ENCODE peak calls at places on chromosome 19, in nine cellular contexts. R is heart left ventricle; D is left lung; L is right lobe of liver; C is aorta; Z is CD4-positive, CD25-positive, alpha-beta regulatory T cell; H is Right ventricle myocardium superior; G is activated CD8-positive, alpha-beta T cell treated with anti-CD3 and anti-CD28 coated beads for 36 hours; B is A549. N is an unnamed sample.

GRCh38 chr19:58181902-58182576 is 822 bp upstream of the ZNF274 start:
- ATAC-seq in R (no peak), D (no peak), L (peak), C (no peak), Z (no peak), H (no peak), G (peak), B (no peak), N (no peak)

GRCh38 chr19:31491246-31491645 is 142.0 kb upstream of the TSHZ3 start:
- ATAC-seq in R (no peak), D (no peak), L (no peak), C (no peak), Z (no peak), H (no peak), G (no peak), B (no peak), N (no peak)

GRCh38 chr19:15954820-15955219 is 6.0 kb downstream of the OR10H4 start:
- ATAC-seq in R (no peak), D (no peak), L (peak), C (no peak), Z (no peak), H (no peak), G (no peak), B (no peak), N (no peak)

GRCh38 chr19:46878613-46879375 is 18.0 kb downstream of the ARHGAP35 start:
- ATAC-seq in R (peak), D (no peak), L (peak), C (no peak), Z (no peak), H (peak), G (peak), B (peak), N (no peak)

GRCh38 chr19:2977686-2978466 is 512 bp downstream of the TLE6 start:
- ATAC-seq in R (no peak), D (peak), L (no peak), C (no peak), Z (no peak), H (no peak), G (no peak), B (peak), N (no peak)

GRCh38 chr19:19111138-19111835 is 27.0 kb downstream of the TMEM161A start:
- ATAC-seq in R (no peak), D (no peak), L (peak), C (no peak), Z (no peak), H (peak), G (no peak), B (peak), N (no peak)

GRCh38 chr19:4516199-4516938 is 1.9 kb downstream of the PLIN4 start:
- ATAC-seq in R (peak), D (no peak), L (peak), C (no peak), Z (no peak), H (peak), G (no peak), B (no peak), N (no peak)

GRCh38 chr19:33132021-33132420 is at the start of gene WDR88:
- ATAC-seq in R (no peak), D (no peak), L (no peak), C (no peak), Z (no peak), H (no peak), G (no peak), B (peak), N (no peak)

GRCh38 chr19:39405930-39406655 is 554 bp upstream of the ZFP36 start:
- ATAC-seq in R (no peak), D (no peak), L (peak), C (no peak), Z (peak), H (peak), G (peak), B (no peak), N (peak)

GRCh38 chr19:52188822-52189744 is 769 bp upstream of the PPP2R1A start:
- ATAC-seq in R (peak), D (peak), L (peak), C (peak), Z (no peak), H (peak), G (no peak), B (no peak), N (peak)

GRCh38 chr19:36837525-36837901 is 674 bp downstream of the ZNF790 start:
- ATAC-seq in R (peak), D (no peak), L (peak), C (no peak), Z (no peak), H (no peak), G (no peak), B (no peak), N (peak)

GRCh38 chr19:28045621-28046020 is 1167.3 kb downstream of the UQCRFS1 start:
- ATAC-seq in R (no peak), D (no peak), L (no peak), C (no peak), Z (no peak), H (no peak), G (no peak), B (no peak), N (no peak)

GRCh38 chr19:35931874-35932202 is 4.3 kb upstream of the LRFN3 start:
- ATAC-seq in R (no peak), D (no peak), L (no peak), C (no peak), Z (no peak), H (no peak), G (peak), B (peak), N (peak)

GRCh38 chr19:47615230-47615629 is 6.3 kb downstream of the BICRA start:
- ATAC-seq in R (no peak), D (no peak), L (no peak), C (no peak), Z (no peak), H (no peak), G (no peak), B (no peak), N (no peak)

GRCh38 chr19:13938361-13939027 is at the start of gene PODNL1:
- ATAC-seq in R (peak), D (peak), L (no peak), C (peak), Z (no peak), H (peak), G (no peak), B (peak), N (no peak)

GRCh38 chr19:16462757-16463250 is 9.0 kb downstream of the EPS15L1 start:
- ATAC-seq in R (peak), D (peak), L (peak), C (no peak), Z (no peak), H (peak), G (peak), B (peak), N (peak)

GRCh38 chr19:17304386-17305047 is 1.2 kb upstream of the MRPL34 start:
- ATAC-seq in R (no peak), D (peak), L (no peak), C (no peak), Z (no peak), H (no peak), G (no peak), B (no peak), N (no peak)

GRCh38 chr19:2793126-2793525 is 7.8 kb downstream of the THOP1 start:
- ATAC-seq in R (no peak), D (no peak), L (no peak), C (no peak), Z (no peak), H (no peak), G (no peak), B (no peak), N (no peak)

GRCh38 chr19:815079-815774 is 6.5 kb downstream of the PLPPR3 start:
- ATAC-seq in R (no peak), D (no peak), L (no peak), C (peak), Z (peak), H (no peak), G (peak), B (peak), N (peak)

GRCh38 chr19:1521636-1522035 is 2.2 kb upstream of the PLK5 start:
- ATAC-seq in R (peak), D (no peak), L (no peak), C (peak), Z (no peak), H (peak), G (no peak), B (peak), N (no peak)

GRCh38 chr19:13085673-13086072 is 17.0 kb downstream of the LYL1 start:
- ATAC-seq in R (peak), D (peak), L (no peak), C (no peak), Z (no peak), H (no peak), G (no peak), B (no peak), N (no peak)

GRCh38 chr19:47106819-47107200 is 6.8 kb downstream of the ZC3H4 start:
- ATAC-seq in R (no peak), D (no peak), L (no peak), C (no peak), Z (no peak), H (peak), G (no peak), B (no peak), N (peak)

GRCh38 chr19:55559684-55560083 is 14.3 kb upstream of the SBK3 start:
- ATAC-seq in R (no peak), D (no peak), L (no peak), C (no peak), Z (no peak), H (no peak), G (no peak), B (no peak), N (no peak)

GRCh38 chr19:29526730-29527499 is 1.1 kb downstream of the VSTM2B start:
- ATAC-seq in R (no peak), D (no peak), L (no peak), C (no peak), Z (no peak), H (no peak), G (peak), B (no peak), N (no peak)

GRCh38 chr19:2567580-2567979 is 91.7 kb downstream of the GADD45B start:
- ATAC-seq in R (peak), D (peak), L (peak), C (peak), Z (no peak), H (peak), G (peak), B (no peak), N (no peak)

GRCh38 chr19:18789883-18790565 is 1.1 kb downstream of the COMP start:
- ATAC-seq in R (no peak), D (peak), L (peak), C (no peak), Z (no peak), H (peak), G (peak), B (peak), N (no peak)

GRCh38 chr19:48558018-48558684 is 6.2 kb downstream of the SULT2B1 start:
- ATAC-seq in R (no peak), D (peak), L (peak), C (peak), Z (no peak), H (peak), G (no peak), B (peak), N (no peak)

GRCh38 chr19:15243236-15243957 is 11.1 kb upstream of the EPHX3 start:
- ATAC-seq in R (no peak), D (no peak), L (no peak), C (no peak), Z (no peak), H (no peak), G (no peak), B (no peak), N (no peak)

GRCh38 chr19:27764186-27764804 is 1448.7 kb downstream of the UQCRFS1 start:
- ATAC-seq in R (no peak), D (no peak), L (no peak), C (no peak), Z (no peak), H (no peak), G (no peak), B (no peak), N (no peak)

GRCh38 chr19:48962029-48962848 is 2.9 kb upstream of the FTL start:
- ATAC-seq in R (peak), D (peak), L (peak), C (no peak), Z (no peak), H (no peak), G (peak), B (peak), N (peak)

GRCh38 chr19:43735957-43736356 is 18.8 kb downstream of the SMG9 start:
- ATAC-seq in R (no peak), D (no peak), L (no peak), C (no peak), Z (no peak), H (no peak), G (no peak), B (no peak), N (no peak)

GRCh38 chr19:56917998-56918397 is 77.5 kb upstream of the PEG3 start:
- ATAC-seq in R (no peak), D (no peak), L (no peak), C (no peak), Z (no peak), H (no peak), G (no peak), B (no peak), N (no peak)

GRCh38 chr19:48683349-48683748 is 10.5 kb upstream of the NTN5 start:
- ATAC-seq in R (peak), D (peak), L (peak), C (peak), Z (no peak), H (peak), G (peak), B (no peak), N (no peak)

GRCh38 chr19:15263361-15263985 is 31.2 kb upstream of the EPHX3 start:
- ATAC-seq in R (no peak), D (no peak), L (no peak), C (no peak), Z (no peak), H (no peak), G (no peak), B (no peak), N (no peak)

N was measured in activated T-helper 17 cell treated with anti-CD3 and anti-CD28 coated beads, Interleukin-2, amount 50 U/mL, for 72 hours.